ENCODE peak calls at places on chromosome 13, in nine cellular contexts. I, M, A, Z, P, X, Y, H and K are unnamed samples. For H4K20me1, the result is how much of the 10 kb centered on the place peaks cover.

GRCh38 chr13:93425411-93425810 is 198.8 kb downstream of the GPC6 start:
- DNase-seq in I (no peak), M (no peak), A (no peak), Z (no peak), P (no peak), X (no peak), Y (no peak), H (no peak), K (peak)

GRCh38 chr13:77946522-77946921 is 27.9 kb upstream of the EDNRB start:
- DNase-seq in I (no peak), M (peak), A (no peak), Z (no peak), P (no peak), X (no peak), Y (no peak), H (no peak), K (no peak)

GRCh38 chr13:32528358-32528757 is 10.2 kb downstream of the N4BP2L2 start:
- DNase-seq in I (no peak), M (peak), A (no peak), Z (peak), P (peak), X (no peak), Y (no peak), H (no peak), K (peak)

GRCh38 chr13:36875955-36876354 is 44.1 kb downstream of the SMAD9 start:
- DNase-seq in I (no peak), M (no peak), A (no peak), Z (no peak), P (no peak), X (no peak), Y (no peak), H (no peak), K (no peak)

GRCh38 chr13:49421391-49421790 is 22.5 kb downstream of the CAB39L start:
- DNase-seq in I (peak), M (peak), A (peak), Z (no peak), P (no peak), X (peak), Y (peak), H (peak), K (no peak)

GRCh38 chr13:34156841-34157365 is 339.0 kb downstream of the RFC3 start:
- DNase-seq in I (no peak), M (peak), A (no peak), Z (peak), P (peak), X (peak), Y (peak), H (peak), K (peak)

GRCh38 chr13:36910545-36910944 is 9.5 kb downstream of the SMAD9 start:
- DNase-seq in I (no peak), M (no peak), A (no peak), Z (no peak), P (no peak), X (no peak), Y (no peak), H (no peak), K (no peak)

GRCh38 chr13:48849515-48849914 is 126.2 kb upstream of the FNDC3A start:
- DNase-seq in I (no peak), M (no peak), A (no peak), Z (no peak), P (no peak), X (no peak), Y (no peak), H (no peak), K (no peak)

GRCh38 chr13:26952551-26953138 is 192.1 kb upstream of the GPR12 start:
- DNase-seq in I (no peak), M (no peak), A (no peak), Z (no peak), P (no peak), X (peak), Y (no peak), H (no peak), K (no peak)

GRCh38 chr13:74066937-74067336 is 67.3 kb downstream of the KLF12 start:
- DNase-seq in I (no peak), M (peak), A (no peak), Z (peak), P (no peak), X (no peak), Y (no peak), H (no peak), K (no peak)

GRCh38 chr13:87676254-87677042 is 5.3 kb downstream of the SLITRK5 start:
- DNase-seq in I (peak), M (no peak), A (peak), Z (no peak), P (no peak), X (no peak), Y (no peak), H (no peak), K (no peak)

GRCh38 chr13:101053289-101053688 is 363.0 kb downstream of the NALCN start:
- DNase-seq in I (no peak), M (no peak), A (no peak), Z (no peak), P (no peak), X (no peak), Y (no peak), H (no peak), K (peak)

GRCh38 chr13:101053694-101054093 is 362.6 kb downstream of the NALCN start:
- DNase-seq in I (no peak), M (no peak), A (no peak), Z (peak), P (no peak), X (no peak), Y (no peak), H (no peak), K (no peak)

DNA sequence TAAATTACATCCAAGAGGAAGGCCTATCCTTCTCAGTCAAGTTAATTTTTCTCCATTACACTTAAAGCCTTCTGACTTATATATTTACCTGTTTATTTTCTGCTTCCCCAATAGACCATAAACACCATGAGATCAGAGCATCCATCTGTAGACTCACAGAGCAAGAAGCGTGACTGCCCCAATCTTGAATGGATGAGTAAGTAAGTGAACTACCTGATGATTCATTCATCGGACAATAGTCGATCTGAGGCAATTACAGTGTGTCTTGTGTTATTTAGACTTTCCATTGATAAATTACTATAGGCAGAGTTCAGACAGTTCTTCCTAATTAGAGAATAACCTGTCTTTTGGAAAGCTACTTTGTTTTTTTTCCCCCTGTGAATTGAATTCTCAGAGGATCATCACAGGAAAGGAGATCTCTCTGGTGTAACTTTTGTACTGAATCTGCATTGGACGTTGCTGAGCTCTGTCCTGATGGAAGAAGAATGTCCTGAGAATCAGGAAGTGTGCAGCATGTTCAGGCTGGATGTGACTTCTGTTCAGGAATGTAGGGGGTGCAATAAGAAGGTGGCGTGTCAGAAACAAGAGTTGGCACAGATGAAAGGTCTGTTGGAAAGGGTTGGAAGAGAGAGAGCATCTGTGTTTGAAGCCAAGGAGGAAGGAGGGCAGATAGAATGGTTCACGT is 367.0 kb downstream of the NALCN start:
- DNase-seq in I (no peak), M (no peak), A (no peak), Z (peak), P (no peak), X (no peak), Y (no peak), H (peak), K (peak)
- TF ChIP-seq EZH2 in I (no peak), M (no peak), A (no peak), Z (no peak), P (no peak), X (no peak), Y (no peak), H (no peak), K (no peak)

DNA sequence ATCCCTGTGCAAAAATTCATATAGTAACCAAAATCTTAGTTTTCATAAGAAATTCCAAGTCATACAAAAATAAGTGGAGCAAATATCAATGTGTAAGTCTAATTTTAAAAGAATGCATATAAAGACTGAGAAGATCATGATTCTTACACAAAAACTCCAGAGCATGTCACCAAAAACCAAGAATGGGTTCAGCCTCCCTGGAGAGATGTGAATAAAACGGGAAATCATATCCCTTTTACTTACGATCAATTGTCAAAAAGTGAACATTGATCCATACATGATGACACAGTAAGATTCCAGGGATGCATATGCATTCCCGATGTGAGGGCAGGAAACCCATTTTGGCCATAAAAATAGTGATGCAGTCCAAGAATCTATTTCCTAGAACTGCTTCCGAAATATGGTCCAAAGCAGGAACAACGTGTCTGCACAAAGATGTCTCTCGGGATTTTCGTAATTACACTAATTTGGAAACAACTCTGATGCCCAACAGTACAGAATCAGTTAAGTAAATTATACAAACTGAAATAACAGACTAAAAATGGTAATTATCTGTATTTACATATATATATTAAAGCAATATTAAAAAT is 123.6 kb downstream of the STK24 start:
- DNase-seq in I (no peak), M (no peak), A (no peak), Z (no peak), P (no peak), X (no peak), Y (no peak), H (no peak), K (peak)
- H3K4me2 ChIP-seq in I (no peak), M (no peak), A (no peak), Z (no peak), P (no peak), X (no peak), Y (no peak), H (no peak), K (peak)

GRCh38 chr13:96011291-96011875 is 41.8 kb downstream of the UGGT2 start:
- DNase-seq in I (no peak), M (no peak), A (no peak), Z (peak), P (peak), X (no peak), Y (no peak), H (no peak), K (peak)
- H4K20me1 ChIP-seq in I (under half), M (under half), A (under half), Z (under half), P (under half), X (under half), Y (under half), H (under half), K (under half)

GRCh38 chr13:41212881-41213280 is 18.5 kb upstream of the KBTBD7 start:
- DNase-seq in I (no peak), M (no peak), A (no peak), Z (no peak), P (no peak), X (no peak), Y (no peak), H (no peak), K (no peak)

GRCh38 chr13:41216160-41216559 is 21.8 kb upstream of the KBTBD7 start:
- DNase-seq in I (no peak), M (peak), A (no peak), Z (peak), P (peak), X (no peak), Y (peak), H (peak), K (peak)

GRCh38 chr13:41213316-41213715 is 18.9 kb upstream of the KBTBD7 start:
- DNase-seq in I (no peak), M (no peak), A (no peak), Z (no peak), P (no peak), X (no peak), Y (no peak), H (no peak), K (no peak)

GRCh38 chr13:41211062-41211461 is 16.7 kb upstream of the KBTBD7 start:
- DNase-seq in I (no peak), M (no peak), A (no peak), Z (no peak), P (no peak), X (no peak), Y (no peak), H (no peak), K (no peak)

DNA sequence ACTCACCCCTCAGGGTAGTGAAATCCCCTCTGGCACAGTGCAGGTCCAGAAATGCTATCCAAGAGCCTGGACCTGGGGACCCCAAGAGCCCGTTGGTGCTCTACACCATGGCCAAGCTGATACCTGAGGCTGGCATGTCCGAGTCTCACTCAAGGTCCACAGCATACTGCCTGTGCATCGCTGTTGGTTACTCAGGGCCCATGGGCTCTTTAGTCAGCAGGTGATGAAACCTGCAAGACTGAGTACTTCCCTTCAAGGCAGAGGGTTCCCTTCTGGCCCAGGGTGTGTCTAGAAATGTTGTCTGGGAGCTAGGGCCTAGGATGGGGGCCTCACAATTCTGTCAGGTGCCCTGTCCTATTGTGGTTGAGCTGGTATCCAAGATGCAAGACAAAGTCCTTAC is 19.6 kb upstream of the KBTBD7 start:
- DNase-seq in I (no peak), M (no peak), A (no peak), Z (no peak), P (no peak), X (no peak), Y (no peak), H (no peak), K (no peak)
- TF ChIP-seq EZH2 in I (no peak), M (no peak), A (no peak), Z (no peak), P (no peak), X (no peak), Y (no peak), H (no peak), K (no peak)